ENCODE peak calls at places on chromosomes 16 and 17, in five cellular contexts. One of them, this sample, is unnamed.

GRCh38 chr17:10513284-10514067 is 4.9 kb downstream of the MYH1 start:
- DNase-seq in T-cell: no peak
- DNase-seq in LHCN-M2: peak
- DNase-seq in astrocyte of the spinal cord: no peak
- DNase-seq in stimulated activated CD4-positive, alpha-beta T cell treated with anti-CD3 and anti-CD28 coated beads, Interleukin-15, amount 100 ng/mL, for 1 hour: no peak
- DNase-seq in this sample: peak

GRCh38 chr17:45052052-45052772 is 780 bp upstream of the DCAKD start:
- DNase-seq in stimulated activated CD4-positive, alpha-beta T cell treated with anti-CD3 and anti-CD28 coated beads, Interleukin-15, amount 100 ng/mL, for 1 hour: no peak
- DNase-seq in T-cell: peak
- DNase-seq in LHCN-M2: peak
- DNase-seq in astrocyte of the spinal cord: peak
- DNase-seq in this sample: peak

GRCh38 chr17:45009676-45010467 is 41.6 kb downstream of the DCAKD start:
- DNase-seq in stimulated activated CD4-positive, alpha-beta T cell treated with anti-CD3 and anti-CD28 coated beads, Interleukin-15, amount 100 ng/mL, for 1 hour: no peak
- DNase-seq in LHCN-M2: no peak
- DNase-seq in astrocyte of the spinal cord: no peak
- DNase-seq in T-cell: no peak
- DNase-seq in this sample: no peak

GRCh38 chr17:63406689-63407330 is 39.3 kb downstream of the CYB561 start:
- DNase-seq in astrocyte of the spinal cord: peak
- DNase-seq in T-cell: peak
- DNase-seq in stimulated activated CD4-positive, alpha-beta T cell treated with anti-CD3 and anti-CD28 coated beads, Interleukin-15, amount 100 ng/mL, for 1 hour: peak
- DNase-seq in LHCN-M2: peak
- DNase-seq in this sample: peak

GRCh38 chr17:82687375-82687861 is 11.1 kb downstream of the RAB40B start:
- DNase-seq in stimulated activated CD4-positive, alpha-beta T cell treated with anti-CD3 and anti-CD28 coated beads, Interleukin-15, amount 100 ng/mL, for 1 hour: no peak
- DNase-seq in LHCN-M2: no peak
- DNase-seq in T-cell: no peak
- DNase-seq in astrocyte of the spinal cord: no peak
- DNase-seq in this sample: peak

GRCh38 chr16:46895399-46896313 is 11.5 kb downstream of the GPT2 start:
- DNase-seq in LHCN-M2: no peak
- DNase-seq in T-cell: no peak
- DNase-seq in stimulated activated CD4-positive, alpha-beta T cell treated with anti-CD3 and anti-CD28 coated beads, Interleukin-15, amount 100 ng/mL, for 1 hour: no peak
- DNase-seq in astrocyte of the spinal cord: no peak
- DNase-seq in this sample: no peak

GRCh38 chr17:4956493-4957061 is 5.7 kb downstream of the ENO3 start:
- DNase-seq in T-cell: peak
- DNase-seq in stimulated activated CD4-positive, alpha-beta T cell treated with anti-CD3 and anti-CD28 coated beads, Interleukin-15, amount 100 ng/mL, for 1 hour: no peak
- DNase-seq in LHCN-M2: no peak
- DNase-seq in astrocyte of the spinal cord: no peak
- DNase-seq in this sample: no peak

GRCh38 chr16:74650966-74651567 is 15.6 kb downstream of the RFWD3 start:
- DNase-seq in stimulated activated CD4-positive, alpha-beta T cell treated with anti-CD3 and anti-CD28 coated beads, Interleukin-15, amount 100 ng/mL, for 1 hour: no peak
- DNase-seq in LHCN-M2: no peak
- DNase-seq in astrocyte of the spinal cord: peak
- DNase-seq in T-cell: no peak
- DNase-seq in this sample: no peak

GRCh38 chr17:48375356-48375755 is 54.7 kb downstream of the SKAP1 start:
- DNase-seq in stimulated activated CD4-positive, alpha-beta T cell treated with anti-CD3 and anti-CD28 coated beads, Interleukin-15, amount 100 ng/mL, for 1 hour: no peak
- DNase-seq in astrocyte of the spinal cord: peak
- DNase-seq in LHCN-M2: peak
- DNase-seq in T-cell: no peak
- DNase-seq in this sample: peak

GRCh38 chr16:66933776-66934137 is 445 bp downstream of the CIAO2B start:
- DNase-seq in astrocyte of the spinal cord: no peak
- DNase-seq in T-cell: no peak
- DNase-seq in stimulated activated CD4-positive, alpha-beta T cell treated with anti-CD3 and anti-CD28 coated beads, Interleukin-15, amount 100 ng/mL, for 1 hour: peak
- DNase-seq in LHCN-M2: peak
- DNase-seq in this sample: no peak

GRCh38 chr17:74760404-74761105 is 12.1 kb downstream of the NHERF1 start:
- DNase-seq in T-cell: no peak
- DNase-seq in astrocyte of the spinal cord: peak
- DNase-seq in stimulated activated CD4-positive, alpha-beta T cell treated with anti-CD3 and anti-CD28 coated beads, Interleukin-15, amount 100 ng/mL, for 1 hour: no peak
- DNase-seq in LHCN-M2: no peak
- DNase-seq in this sample: peak

GRCh38 chr17:65515959-65516948 is 45.2 kb downstream of the AXIN2 start:
- DNase-seq in LHCN-M2: no peak
- DNase-seq in stimulated activated CD4-positive, alpha-beta T cell treated with anti-CD3 and anti-CD28 coated beads, Interleukin-15, amount 100 ng/mL, for 1 hour: no peak
- DNase-seq in astrocyte of the spinal cord: peak
- DNase-seq in T-cell: no peak
- DNase-seq in this sample: peak

GRCh38 chr17:7853693-7854043 is 1.2 kb upstream of the TMEM88 start:
- DNase-seq in stimulated activated CD4-positive, alpha-beta T cell treated with anti-CD3 and anti-CD28 coated beads, Interleukin-15, amount 100 ng/mL, for 1 hour: no peak
- DNase-seq in LHCN-M2: no peak
- DNase-seq in astrocyte of the spinal cord: no peak
- DNase-seq in T-cell: no peak
- DNase-seq in this sample: no peak

GRCh38 chr16:52825882-52826281 is 226.8 kb downstream of the CHD9NB start:
- DNase-seq in LHCN-M2: peak
- DNase-seq in astrocyte of the spinal cord: no peak
- DNase-seq in stimulated activated CD4-positive, alpha-beta T cell treated with anti-CD3 and anti-CD28 coated beads, Interleukin-15, amount 100 ng/mL, for 1 hour: no peak
- DNase-seq in T-cell: no peak
- DNase-seq in this sample: peak

GRCh38 chr16:645852-646678 is 3.1 kb upstream of the WDR90 start:
- DNase-seq in T-cell: no peak
- DNase-seq in astrocyte of the spinal cord: no peak
- DNase-seq in LHCN-M2: no peak
- DNase-seq in stimulated activated CD4-positive, alpha-beta T cell treated with anti-CD3 and anti-CD28 coated beads, Interleukin-15, amount 100 ng/mL, for 1 hour: no peak
- DNase-seq in this sample: no peak

GRCh38 chr17:17824780-17825614 is 11.8 kb downstream of the SREBF1 start:
- DNase-seq in LHCN-M2: peak
- DNase-seq in astrocyte of the spinal cord: no peak
- DNase-seq in T-cell: no peak
- DNase-seq in stimulated activated CD4-positive, alpha-beta T cell treated with anti-CD3 and anti-CD28 coated beads, Interleukin-15, amount 100 ng/mL, for 1 hour: no peak
- DNase-seq in this sample: no peak

GRCh38 chr17:18988546-18989173 is 15.9 kb downstream of the FAM83G start:
- DNase-seq in stimulated activated CD4-positive, alpha-beta T cell treated with anti-CD3 and anti-CD28 coated beads, Interleukin-15, amount 100 ng/mL, for 1 hour: no peak
- DNase-seq in astrocyte of the spinal cord: no peak
- DNase-seq in T-cell: no peak
- DNase-seq in LHCN-M2: no peak
- DNase-seq in this sample: no peak

GRCh38 chr16:23803591-23804123 is 32.1 kb upstream of the PRKCB start:
- DNase-seq in stimulated activated CD4-positive, alpha-beta T cell treated with anti-CD3 and anti-CD28 coated beads, Interleukin-15, amount 100 ng/mL, for 1 hour: peak
- DNase-seq in T-cell: peak
- DNase-seq in astrocyte of the spinal cord: no peak
- DNase-seq in LHCN-M2: peak
- DNase-seq in this sample: peak